ENCODE peak calls at places on chromosomes 12 and 14, in six cellular contexts. One of them, this sample, is unnamed.

GRCh38 chr12:91687052-91688017 is 458.3 kb downstream of the BTG1 start:
- DNase-seq in activated T-cell treated with anti-CD3 and anti-CD28 coated beads, Interleukin-2, amount 50 U/mL, for 72 hours: peak
- DNase-seq in GM12892: no peak
- DNase-seq in NCI-H1694 treated with DMSO at 0.1 percent for 48 hours: no peak
- DNase-seq in astrocyte of the spinal cord: peak
- DNase-seq in stimulated activated CD8-positive, alpha-beta memory T cell treated with anti-CD3 and anti-CD28 coated beads, Interleukin-15, amount 100 ng/mL, for 24 hours: no peak
- DNase-seq in this sample: no peak

GRCh38 chr12:121523741-121524140 is 57.1 kb downstream of the KDM2B start:
- DNase-seq in activated T-cell treated with anti-CD3 and anti-CD28 coated beads, Interleukin-2, amount 50 U/mL, for 72 hours: no peak
- DNase-seq in GM12892: peak
- DNase-seq in NCI-H1694 treated with DMSO at 0.1 percent for 48 hours: no peak
- DNase-seq in astrocyte of the spinal cord: no peak
- DNase-seq in stimulated activated CD8-positive, alpha-beta memory T cell treated with anti-CD3 and anti-CD28 coated beads, Interleukin-15, amount 100 ng/mL, for 24 hours: no peak
- DNase-seq in this sample: no peak

GRCh38 chr14:88013750-88014349 is 8.9 kb downstream of the GPR65 start:
- DNase-seq in activated T-cell treated with anti-CD3 and anti-CD28 coated beads, Interleukin-2, amount 50 U/mL, for 72 hours: peak
- DNase-seq in GM12892: peak
- DNase-seq in NCI-H1694 treated with DMSO at 0.1 percent for 48 hours: peak
- DNase-seq in astrocyte of the spinal cord: peak
- DNase-seq in stimulated activated CD8-positive, alpha-beta memory T cell treated with anti-CD3 and anti-CD28 coated beads, Interleukin-15, amount 100 ng/mL, for 24 hours: no peak
- DNase-seq in this sample: peak

GRCh38 chr12:124603143-124603542 is 35.7 kb upstream of the NCOR2 start:
- DNase-seq in activated T-cell treated with anti-CD3 and anti-CD28 coated beads, Interleukin-2, amount 50 U/mL, for 72 hours: no peak
- DNase-seq in GM12892: no peak
- DNase-seq in NCI-H1694 treated with DMSO at 0.1 percent for 48 hours: peak
- DNase-seq in astrocyte of the spinal cord: no peak
- DNase-seq in stimulated activated CD8-positive, alpha-beta memory T cell treated with anti-CD3 and anti-CD28 coated beads, Interleukin-15, amount 100 ng/mL, for 24 hours: no peak
- DNase-seq in this sample: peak

GRCh38 chr12:116366456-116366776 is 88.9 kb upstream of the MED13L start:
- DNase-seq in activated T-cell treated with anti-CD3 and anti-CD28 coated beads, Interleukin-2, amount 50 U/mL, for 72 hours: no peak
- DNase-seq in GM12892: no peak
- DNase-seq in NCI-H1694 treated with DMSO at 0.1 percent for 48 hours: peak
- DNase-seq in astrocyte of the spinal cord: no peak
- DNase-seq in stimulated activated CD8-positive, alpha-beta memory T cell treated with anti-CD3 and anti-CD28 coated beads, Interleukin-15, amount 100 ng/mL, for 24 hours: no peak
- DNase-seq in this sample: peak

GRCh38 chr14:71985538-71986234 is 53.5 kb downstream of the RGS6 start:
- DNase-seq in activated T-cell treated with anti-CD3 and anti-CD28 coated beads, Interleukin-2, amount 50 U/mL, for 72 hours: no peak
- DNase-seq in GM12892: no peak
- DNase-seq in NCI-H1694 treated with DMSO at 0.1 percent for 48 hours: no peak
- DNase-seq in astrocyte of the spinal cord: peak
- DNase-seq in stimulated activated CD8-positive, alpha-beta memory T cell treated with anti-CD3 and anti-CD28 coated beads, Interleukin-15, amount 100 ng/mL, for 24 hours: no peak
- DNase-seq in this sample: no peak

GRCh38 chr12:124747426-124748161 is 116.1 kb downstream of the SCARB1 start:
- DNase-seq in activated T-cell treated with anti-CD3 and anti-CD28 coated beads, Interleukin-2, amount 50 U/mL, for 72 hours: no peak
- DNase-seq in GM12892: no peak
- DNase-seq in NCI-H1694 treated with DMSO at 0.1 percent for 48 hours: no peak
- DNase-seq in astrocyte of the spinal cord: peak
- DNase-seq in stimulated activated CD8-positive, alpha-beta memory T cell treated with anti-CD3 and anti-CD28 coated beads, Interleukin-15, amount 100 ng/mL, for 24 hours: no peak
- DNase-seq in this sample: no peak

GRCh38 chr14:23623962-23624361 is 12.2 kb upstream of the DHRS2 start:
- DNase-seq in activated T-cell treated with anti-CD3 and anti-CD28 coated beads, Interleukin-2, amount 50 U/mL, for 72 hours: no peak
- DNase-seq in GM12892: no peak
- DNase-seq in NCI-H1694 treated with DMSO at 0.1 percent for 48 hours: no peak
- DNase-seq in astrocyte of the spinal cord: no peak
- DNase-seq in stimulated activated CD8-positive, alpha-beta memory T cell treated with anti-CD3 and anti-CD28 coated beads, Interleukin-15, amount 100 ng/mL, for 24 hours: no peak
- DNase-seq in this sample: no peak

GRCh38 chr12:51687142-51687935 is 96.3 kb downstream of the SCN8A start:
- DNase-seq in activated T-cell treated with anti-CD3 and anti-CD28 coated beads, Interleukin-2, amount 50 U/mL, for 72 hours: no peak
- DNase-seq in GM12892: no peak
- DNase-seq in NCI-H1694 treated with DMSO at 0.1 percent for 48 hours: no peak
- DNase-seq in astrocyte of the spinal cord: peak
- DNase-seq in stimulated activated CD8-positive, alpha-beta memory T cell treated with anti-CD3 and anti-CD28 coated beads, Interleukin-15, amount 100 ng/mL, for 24 hours: no peak
- DNase-seq in this sample: no peak

GRCh38 chr14:62039871-62040270 is 277.7 kb downstream of the SNAPC1 start:
- DNase-seq in activated T-cell treated with anti-CD3 and anti-CD28 coated beads, Interleukin-2, amount 50 U/mL, for 72 hours: no peak
- DNase-seq in GM12892: no peak
- DNase-seq in NCI-H1694 treated with DMSO at 0.1 percent for 48 hours: no peak
- DNase-seq in astrocyte of the spinal cord: no peak
- DNase-seq in stimulated activated CD8-positive, alpha-beta memory T cell treated with anti-CD3 and anti-CD28 coated beads, Interleukin-15, amount 100 ng/mL, for 24 hours: no peak
- DNase-seq in this sample: no peak

GRCh38 chr12:18595406-18595805 is 142.4 kb downstream of the PLCZ1 start:
- DNase-seq in activated T-cell treated with anti-CD3 and anti-CD28 coated beads, Interleukin-2, amount 50 U/mL, for 72 hours: no peak
- DNase-seq in GM12892: no peak
- DNase-seq in NCI-H1694 treated with DMSO at 0.1 percent for 48 hours: no peak
- DNase-seq in astrocyte of the spinal cord: no peak
- DNase-seq in stimulated activated CD8-positive, alpha-beta memory T cell treated with anti-CD3 and anti-CD28 coated beads, Interleukin-15, amount 100 ng/mL, for 24 hours: no peak
- DNase-seq in this sample: no peak

GRCh38 chr12:84276215-84276614 is 636.4 kb downstream of the SLC6A15 start:
- DNase-seq in activated T-cell treated with anti-CD3 and anti-CD28 coated beads, Interleukin-2, amount 50 U/mL, for 72 hours: no peak
- DNase-seq in GM12892: no peak
- DNase-seq in NCI-H1694 treated with DMSO at 0.1 percent for 48 hours: no peak
- DNase-seq in astrocyte of the spinal cord: no peak
- DNase-seq in stimulated activated CD8-positive, alpha-beta memory T cell treated with anti-CD3 and anti-CD28 coated beads, Interleukin-15, amount 100 ng/mL, for 24 hours: no peak
- DNase-seq in this sample: peak

GRCh38 chr12:57231276-57232021 is 1.9 kb downstream of the SHMT2 start:
- DNase-seq in activated T-cell treated with anti-CD3 and anti-CD28 coated beads, Interleukin-2, amount 50 U/mL, for 72 hours: no peak
- DNase-seq in GM12892: no peak
- DNase-seq in NCI-H1694 treated with DMSO at 0.1 percent for 48 hours: no peak
- DNase-seq in astrocyte of the spinal cord: no peak
- DNase-seq in stimulated activated CD8-positive, alpha-beta memory T cell treated with anti-CD3 and anti-CD28 coated beads, Interleukin-15, amount 100 ng/mL, for 24 hours: no peak
- DNase-seq in this sample: no peak